ENCODE peak calls at places on chromosomes 7 and 10, in five cellular contexts. I, Y, B, X and U are unnamed samples. For H3K27me3, the result is how much of the 10 kb centered on the place peaks cover.

GRCh38 chr7:128827971-128828711 is 2.1 kb upstream of the FLNC start:
- DNase-seq in X (peak), I (no peak), Y (no peak), B (peak), U (no peak)

GRCh38 chr7:33979807-33980355 is 74.5 kb downstream of the BMPER start:
- DNase-seq in B (no peak), I (no peak), Y (no peak), X (no peak), U (no peak)

GRCh38 chr10:111148025-111148424 is 71.2 kb downstream of the ADRA2A start:
- DNase-seq in Y (no peak), B (no peak), I (no peak), X (no peak), U (no peak)

GRCh38 chr10:59432207-59432900 is 70.0 kb upstream of the FAM13C start:
- DNase-seq in I (no peak), X (no peak), B (no peak), Y (no peak), U (no peak)

GRCh38 chr10:28077889-28078288 is 79.0 kb upstream of the ODAD2 start:
- DNase-seq in I (no peak), B (no peak), Y (no peak), X (no peak), U (no peak)

GRCh38 chr7:39464350-39465054 is 101.7 kb upstream of the YAE1 start:
- DNase-seq in I (no peak), X (no peak), Y (no peak), B (no peak), U (no peak)

GRCh38 chr7:23928391-23928790 is 218.4 kb downstream of the STK31 start:
- DNase-seq in B (no peak), Y (no peak), X (no peak), I (no peak), U (no peak)

GRCh38 chr10:95963992-95964391 is 56.2 kb downstream of the CC2D2B start:
- DNase-seq in Y (no peak), I (no peak), B (no peak), X (no peak), U (no peak)

GRCh38 chr10:33252324-33252723 is 82.1 kb downstream of the NRP1 start:
- DNase-seq in I (no peak), B (no peak), Y (no peak), X (no peak), U (no peak)

GRCh38 chr7:34075976-34076375 is 170.6 kb downstream of the BMPER start:
- DNase-seq in I (no peak), X (no peak), Y (no peak), B (no peak), U (no peak)

GRCh38 chr10:35907548-35907947 is 265.5 kb upstream of the FZD8 start:
- DNase-seq in B (no peak), I (no peak), X (no peak), Y (no peak), U (no peak)

GRCh38 chr10:62021116-62021515 is 119.6 kb downstream of the ARID5B start:
- DNase-seq in B (no peak), I (no peak), X (no peak), Y (no peak), U (no peak)

GRCh38 chr7:140196361-140197217 is 19.8 kb upstream of the KDM7A start:
- DNase-seq in Y (no peak), X (no peak), B (no peak), I (no peak), U (no peak)

GRCh38 chr7:123747089-123747488 is 1.7 kb downstream of the WASL start:
- DNase-seq in X (no peak), I (no peak), B (no peak), Y (no peak), U (no peak)

GRCh38 chr10:6220418-6221191 is 17.9 kb downstream of the PFKFB3 start:
- DNase-seq in Y (no peak), I (no peak), B (no peak), X (no peak), U (no peak)

GRCh38 chr10:132876967-132877366 is 65.4 kb downstream of the CFAP46 start:
- DNase-seq in B (no peak), Y (no peak), I (no peak), X (no peak), U (no peak)

GRCh38 chr10:62916157-62916603 is 100.0 kb upstream of the EGR2 start:
- DNase-seq in I (no peak), X (no peak), Y (no peak), B (no peak), U (no peak)

GRCh38 chr7:13111230-13111629 is 423.8 kb downstream of the ARL4A start:
- DNase-seq in B (no peak), X (no peak), I (no peak), Y (no peak), U (no peak)

GRCh38 chr10:52216852-52217251 is 97.2 kb upstream of the DKK1 start:
- DNase-seq in Y (no peak), B (no peak), X (no peak), I (no peak), U (no peak)

GRCh38 chr7:139078399-139078798 is 31.1 kb downstream of the ZC3HAV1 start:
- DNase-seq in Y (no peak), B (no peak), I (no peak), X (no peak), U (no peak)

GRCh38 chr7:73892003-73892975 is 31.3 kb downstream of the TMEM270 start:
- DNase-seq in X (no peak), Y (no peak), I (no peak), B (no peak), U (no peak)

GRCh38 chr10:107914450-107915276 is 750.2 kb upstream of the SORCS1 start:
- DNase-seq in Y (peak), X (no peak), I (no peak), B (no peak), U (peak)

GRCh38 chr7:116438274-116438673 is 61.3 kb upstream of the CAV2 start:
- DNase-seq in I (no peak), X (no peak), Y (peak), B (no peak), U (peak)

GRCh38 chr10:7950981-7951847 is 103.3 kb upstream of the GATA3 start:
- DNase-seq in X (no peak), I (no peak), Y (no peak), B (no peak), U (no peak)

DNA sequence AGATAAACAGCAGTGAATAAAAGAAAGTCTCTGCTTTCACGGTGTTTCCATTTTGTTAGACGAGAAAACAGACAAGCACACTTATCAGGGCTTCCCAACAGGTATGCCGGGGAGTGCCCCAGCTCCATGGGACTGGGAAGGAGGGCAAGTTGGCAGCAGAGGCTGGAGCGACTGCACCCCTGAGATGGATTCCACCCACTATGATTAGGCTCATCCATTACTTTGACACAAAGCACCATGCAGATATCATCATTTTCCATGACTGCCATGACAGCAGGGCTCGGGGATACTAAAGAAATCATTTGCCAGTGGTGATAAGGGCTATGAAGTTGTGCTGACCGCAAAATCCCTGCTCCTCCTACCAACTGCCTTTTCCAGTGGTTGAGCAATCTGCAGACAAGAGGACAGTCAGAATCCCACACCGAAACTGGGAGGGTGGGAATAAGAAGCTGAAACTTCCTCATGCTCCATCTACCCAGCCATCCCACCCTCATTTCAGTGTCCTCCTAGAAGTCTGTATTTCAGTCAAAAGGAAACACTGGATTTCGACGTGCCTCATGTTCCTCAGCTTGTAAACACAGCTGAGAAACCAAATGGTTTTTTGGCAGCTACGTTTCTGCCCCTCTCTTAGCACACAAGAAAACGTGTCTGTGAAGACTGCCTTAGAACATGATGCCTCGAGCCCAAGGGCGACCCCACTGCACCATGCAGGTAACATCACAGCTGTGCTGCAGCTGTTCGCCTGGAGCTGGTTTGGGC is 15.5 kb downstream of the CREB3L2 start:
- DNase-seq in Y (no peak), I (no peak), B (no peak), X (no peak), U (no peak)
- H3K4me3 ChIP-seq in Y (no peak), I (no peak), B (no peak), X (peak), U (no peak)

GRCh38 chr10:118259288-118259906 is 82.7 kb downstream of the FAM204A start:
- DNase-seq in Y (peak), B (no peak), I (peak), X (no peak), U (peak)
- H3K27me3 ChIP-seq in Y (half or more), B (half or more), I (under half), X (under half), U (under half)

DNA sequence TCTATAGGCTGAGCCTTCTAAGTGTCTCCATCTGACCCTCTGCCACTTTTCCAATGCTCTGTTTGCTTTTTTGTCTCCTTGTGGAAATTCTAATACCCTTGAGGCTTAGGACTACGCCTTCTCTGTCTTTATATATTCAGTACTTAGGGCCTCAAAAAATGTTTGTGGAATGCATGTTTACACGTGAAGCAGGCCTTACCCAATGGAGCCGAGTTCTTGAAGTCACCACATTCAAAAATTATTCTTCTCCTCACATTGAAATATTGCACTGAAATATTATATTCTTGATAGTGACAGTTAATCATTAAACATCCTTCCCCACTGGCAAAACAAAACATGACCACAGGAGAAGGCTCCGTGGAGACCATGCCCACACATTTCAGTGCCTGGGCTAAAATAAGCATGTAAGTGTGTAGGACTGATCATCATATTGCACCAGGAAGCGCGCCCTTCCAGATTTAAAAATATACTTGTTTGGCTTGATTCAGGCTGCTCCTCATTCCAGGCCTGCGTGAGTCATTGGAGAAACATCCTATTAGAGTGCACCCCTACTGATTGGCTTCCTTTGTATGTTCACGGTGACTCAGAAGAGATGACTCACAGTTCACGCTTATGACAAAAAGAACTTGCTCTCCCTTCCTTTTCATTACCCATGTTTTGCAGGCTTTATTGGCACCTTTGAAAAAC is 307.4 kb upstream of the AOAH start:
- DNase-seq in Y (peak), X (peak), B (peak), I (no peak), U (peak)
- H3K4me3 ChIP-seq in Y (no peak), X (no peak), B (no peak), I (no peak), U (no peak)

GRCh38 chr10:26214004-26214403 is 2.6 kb upstream of the GAD2 start:
- DNase-seq in X (no peak), Y (peak), B (no peak), I (no peak), U (peak)
- H3K27me3 ChIP-seq in X (half or more), Y (half or more), B (under half), I (under half), U (half or more)

GRCh38 chr10:22681783-22682183 is 32.6 kb downstream of the PIP4K2A start:
- DNase-seq in Y (no peak), B (peak), I (no peak), X (no peak), U (no peak)

GRCh38 chr10:22681301-22681700 is 33.1 kb downstream of the PIP4K2A start:
- DNase-seq in Y (no peak), X (no peak), B (no peak), I (no peak), U (no peak)

GRCh38 chr10:22683995-22684305 is 30.4 kb downstream of the PIP4K2A start:
- DNase-seq in I (no peak), Y (no peak), B (no peak), X (no peak), U (no peak)

GRCh38 chr10:22684707-22685106 is 29.7 kb downstream of the PIP4K2A start:
- DNase-seq in Y (no peak), I (no peak), B (no peak), X (no peak), U (no peak)

GRCh38 chr10:22682237-22683192 is 31.9 kb downstream of the PIP4K2A start:
- DNase-seq in B (peak), I (peak), X (no peak), Y (no peak), U (no peak)
- H3K4me3 ChIP-seq in B (peak), I (peak), X (no peak), Y (no peak), U (no peak)

GRCh38 chr7:97003262-97004236 is 1.8 kb upstream of the DLX6 start:
- DNase-seq in I (no peak), X (no peak), B (no peak), Y (peak), U (peak)
- H3K27me3 ChIP-seq in I (half or more), X (half or more), B (under half), Y (half or more), U (half or more)

GRCh38 chr7:47501406-47501805 is 80.5 kb downstream of the TNS3 start:
- DNase-seq in X (no peak), Y (no peak), B (no peak), I (no peak), U (no peak)
- H3K4me3 ChIP-seq in X (no peak), Y (no peak), B (no peak), I (no peak), U (no peak)

DNA sequence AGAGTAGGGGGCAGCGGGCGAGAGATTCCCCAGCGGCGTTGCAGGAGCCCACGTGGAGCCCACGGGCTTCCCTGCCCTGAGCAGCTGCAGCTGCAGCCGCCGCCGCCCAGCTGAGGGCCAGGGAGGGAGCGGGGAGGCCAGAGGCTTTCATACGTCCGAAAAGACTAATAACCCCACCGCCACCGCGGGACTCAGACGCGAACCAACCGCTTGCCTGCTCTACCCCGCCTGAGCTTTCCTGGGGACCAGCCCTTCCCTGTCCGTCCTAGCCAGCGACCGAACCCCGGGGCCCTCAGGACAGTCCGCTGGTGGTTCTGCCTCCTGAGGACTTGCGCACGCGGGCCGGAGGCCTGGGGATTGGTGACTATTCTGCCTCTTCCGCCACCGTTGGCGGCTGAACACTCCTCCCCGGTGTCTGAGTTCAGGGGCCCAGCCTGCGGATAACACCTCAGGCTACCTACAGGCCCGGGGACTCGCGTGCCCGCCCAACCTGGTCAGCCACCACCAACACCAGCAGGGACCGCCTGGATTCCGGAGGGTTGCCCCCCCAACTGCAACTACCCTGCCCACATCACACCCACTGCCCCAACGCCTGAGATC is 18.4 kb downstream of the IFT22 start:
- DNase-seq in B (no peak), I (no peak), X (no peak), Y (peak), U (peak)
- H3K27me3 ChIP-seq in B (under half), I (under half), X (half or more), Y (under half), U (under half)

GRCh38 chr7:155962191-155962967 is 150.1 kb upstream of the SHH start:
- DNase-seq in X (no peak), Y (no peak), I (no peak), B (no peak), U (no peak)
- H3K4me3 ChIP-seq in X (no peak), Y (no peak), I (no peak), B (peak), U (no peak)